ENCODE peak calls at places on chromosome 6, in five cellular contexts. R, C, M, H and U are unnamed samples.

GRCh38 chr6:14108571-14109410 is 8.8 kb upstream of the CD83 start:
- DNase-seq in R (no peak), C (no peak), M (peak), H (no peak), U (no peak)

GRCh38 chr6:70221025-70221714 is 81.7 kb downstream of the COL9A1 start:
- DNase-seq in R (peak), C (peak), M (peak), H (peak), U (no peak)

GRCh38 chr6:22221630-22222029 is 75.2 kb downstream of the PRL start:
- DNase-seq in R (no peak), C (no peak), M (peak), H (no peak), U (no peak)

GRCh38 chr6:13479971-13480434 is 7.4 kb downstream of the GFOD1 start:
- DNase-seq in R (no peak), C (no peak), M (no peak), H (no peak), U (no peak)

GRCh38 chr6:159042003-159042823 is 2.6 kb downstream of the TAGAP start:
- DNase-seq in R (peak), C (peak), M (peak), H (peak), U (no peak)

GRCh38 chr6:56814308-56814707 is 140.6 kb upstream of the BEND6 start:
- DNase-seq in R (no peak), C (peak), M (no peak), H (no peak), U (no peak)

GRCh38 chr6:41531591-41532582 is 14.3 kb upstream of the FOXP4 start:
- DNase-seq in R (no peak), C (peak), M (no peak), H (no peak), U (no peak)

GRCh38 chr6:31128093-31128676 is 7.9 kb upstream of the CDSN start:
- DNase-seq in R (peak), C (peak), M (peak), H (peak), U (no peak)

GRCh38 chr6:79384845-79385244 is 150.4 kb upstream of the HMGN3 start:
- DNase-seq in R (no peak), C (no peak), M (no peak), H (peak), U (no peak)

GRCh38 chr6:144528605-144529425 is 243.7 kb downstream of the UTRN start:
- DNase-seq in R (no peak), C (no peak), M (no peak), H (peak), U (peak)

GRCh38 chr6:124076336-124077048 is 272.8 kb downstream of the NKAIN2 start:
- DNase-seq in R (no peak), C (no peak), M (no peak), H (no peak), U (no peak)

GRCh38 chr6:8276148-8276547 is 159.2 kb downstream of the SLC35B3 start:
- DNase-seq in R (no peak), C (no peak), M (no peak), H (no peak), U (no peak)

GRCh38 chr6:167420858-167421766 is 96.2 kb downstream of the TTLL2 start:
- DNase-seq in R (no peak), C (no peak), M (peak), H (no peak), U (no peak)

GRCh38 chr6:136117081-136117480 is 133.0 kb downstream of the MTFR2 start:
- DNase-seq in R (no peak), C (no peak), M (no peak), H (no peak), U (no peak)

GRCh38 chr6:143745160-143746133 is 67.7 kb downstream of the PHACTR2 start:
- DNase-seq in R (no peak), C (peak), M (peak), H (no peak), U (no peak)

GRCh38 chr6:92522589-92522988 is 896.8 kb downstream of the EPHA7 start:
- DNase-seq in R (no peak), C (no peak), M (no peak), H (no peak), U (no peak)

GRCh38 chr6:165704001-165704748 is 41.1 kb upstream of the PDE10A start:
- DNase-seq in R (no peak), C (peak), M (no peak), H (no peak), U (no peak)

GRCh38 chr6:18262812-18263560 is 1.3 kb downstream of the DEK start:
- DNase-seq in R (no peak), C (peak), M (no peak), H (peak), U (no peak)

GRCh38 chr6:169810066-169810989 is 58.9 kb downstream of the ERMARD start:
- DNase-seq in R (no peak), C (peak), M (peak), H (no peak), U (no peak)

GRCh38 chr6:156741287-156742073 is 35.7 kb upstream of the ARID1B start:
- DNase-seq in R (no peak), C (no peak), M (no peak), H (no peak), U (no peak)

GRCh38 chr6:163721435-163721834 is 306.9 kb downstream of the QKI start:
- DNase-seq in R (no peak), C (no peak), M (no peak), H (no peak), U (no peak)

GRCh38 chr6:2688416-2689064 is 62.2 kb downstream of the MYLK4 start:
- DNase-seq in R (peak), C (peak), M (peak), H (peak), U (no peak)

GRCh38 chr6:39387785-39388184 is 65.3 kb upstream of the KCNK16 start:
- DNase-seq in R (no peak), C (no peak), M (no peak), H (peak), U (no peak)

GRCh38 chr6:14046476-14047068 is 71.0 kb upstream of the CD83 start:
- DNase-seq in R (peak), C (peak), M (peak), H (peak), U (no peak)

GRCh38 chr6:135182120-135182992 is 1.2 kb downstream of the MYB start:
- DNase-seq in R (peak), C (peak), M (peak), H (peak), U (no peak)

GRCh38 chr6:150256618-150257272 is 112.1 kb upstream of the IYD start:
- DNase-seq in R (no peak), C (no peak), M (no peak), H (peak), U (no peak)

GRCh38 chr6:46715106-46715505 is 20.1 kb downstream of the PLA2G7 start:
- DNase-seq in R (no peak), C (no peak), M (no peak), H (peak), U (no peak)

GRCh38 chr6:30686908-30687658 is 638 bp upstream of the PPP1R18 start:
- DNase-seq in R (peak), C (peak), M (peak), H (peak), U (peak)

GRCh38 chr6:28474441-28475219 is 31.3 kb upstream of the ZSCAN23 start:
- DNase-seq in R (peak), C (peak), M (peak), H (peak), U (no peak)

GRCh38 chr6:54846243-54846856 is at the start of gene FAM83B:
- DNase-seq in R (peak), C (no peak), M (peak), H (no peak), U (no peak)

GRCh38 chr6:53410508-53411258 is 61.9 kb upstream of the ELOVL5 start:
- DNase-seq in R (peak), C (peak), M (peak), H (peak), U (no peak)